ENCODE peak calls at places on chromosomes 13 and 19, in seven cellular contexts. U is heart right ventricle; Y is NCI-H1105 treated with DMSO at 0.1 percent for 48 hours; G is GM12891; V is tibial nerve; O is activated CD8-positive, alpha-beta memory T cell treated with anti-CD3 and anti-CD28 coated beads for 1 hour; E is frontal cortex. T is an unnamed sample.

GRCh38 chr19:19269952-19270694 is 3.0 kb downstream of the TM6SF2 start:
- DNase-seq in U (no peak), Y (no peak), O (no peak), V (no peak), E (peak; percentile 18), G (peak; percentile 11), T (no peak)

GRCh38 chr13:30871713-30872029 is 34.4 kb upstream of the MEDAG start:
- DNase-seq in U (no peak), E (no peak), O (no peak), Y (no peak), G (no peak), V (no peak), T (no peak)

GRCh38 chr19:46442808-46443450 is 14.2 kb upstream of the PNMA8C start:
- DNase-seq in U (no peak), G (no peak), E (no peak), V (no peak), Y (no peak), O (no peak), T (no peak)

GRCh38 chr19:4115050-4115817 is 8.7 kb downstream of the MAP2K2 start:
- DNase-seq in O (peak; percentile 33), U (peak; percentile 48), E (no peak), G (peak; percentile 89), Y (no peak), V (no peak), T (no peak)

GRCh38 chr19:49705919-49706318 is 15.0 kb downstream of the CPT1C start:
- DNase-seq in G (no peak), Y (no peak), V (no peak), E (no peak), U (no peak), O (no peak), T (no peak)

GRCh38 chr19:46787331-46788100 is 878 bp downstream of the SLC1A5 start:
- DNase-seq in Y (peak; percentile 45), E (peak; percentile 48), O (peak; percentile 22), G (no peak), V (peak; percentile 52), U (peak; percentile 44), T (peak; percentile 93)

GRCh38 chr13:39809466-39809865 is 154.0 kb downstream of the COG6 start:
- DNase-seq in V (no peak), Y (no peak), E (no peak), O (no peak), U (no peak), G (no peak), T (no peak)

GRCh38 chr19:1718382-1719315 is 34.7 kb upstream of the ONECUT3 start:
- DNase-seq in Y (no peak), G (no peak), E (no peak), O (no peak), V (no peak), U (no peak), T (no peak)

GRCh38 chr13:110337287-110337686 is 30.2 kb downstream of the COL4A2 start:
- DNase-seq in V (no peak), G (no peak), O (no peak), E (no peak), Y (no peak), U (no peak), T (no peak)

GRCh38 chr19:48842744-48843162 is 6.5 kb upstream of the HSD17B14 start:
- DNase-seq in E (peak; percentile 55), G (no peak), Y (peak; percentile 55), O (no peak), U (peak; percentile 60), V (no peak), T (no peak)

GRCh38 chr13:73870036-73870741 is 264.0 kb downstream of the KLF12 start:
- DNase-seq in V (no peak), Y (no peak), O (no peak), G (no peak), U (no peak), E (no peak), T (no peak)

GRCh38 chr13:61706899-61707298 is 291.2 kb upstream of the PCDH20 start:
- DNase-seq in G (no peak), U (no peak), E (no peak), O (no peak), V (no peak), Y (no peak), T (no peak)

GRCh38 chr19:42203700-42204099 is 13.8 kb downstream of the DEDD2 start:
- DNase-seq in U (no peak), V (no peak), O (no peak), E (no peak), G (no peak), Y (no peak), T (no peak)

GRCh38 chr13:74132152-74132767 is 1.9 kb downstream of the KLF12 start:
- DNase-seq in G (no peak), U (no peak), Y (no peak), O (no peak), V (no peak), E (peak; percentile 14), T (no peak)

GRCh38 chr19:2517881-2518601 is 42.1 kb downstream of the GADD45B start:
- DNase-seq in O (no peak), U (no peak), G (no peak), V (no peak), Y (no peak), E (no peak), T (no peak)

GRCh38 chr19:13153627-13154240 is 3.5 kb downstream of the IER2 start:
- DNase-seq in E (no peak), Y (peak; percentile 32), G (no peak), O (peak; percentile 21), U (no peak), V (no peak), T (no peak)

GRCh38 chr19:18435848-18436631 is 1.9 kb downstream of the ISYNA1 start:
- DNase-seq in U (no peak), V (no peak), G (no peak), Y (no peak), O (no peak), E (no peak), T (no peak)

GRCh38 chr19:35315883-35316282 is 13.1 kb upstream of the CD22 start:
- DNase-seq in Y (no peak), G (no peak), V (no peak), U (no peak), O (no peak), E (no peak), T (no peak)

GRCh38 chr13:75550159-75550567 is 572 bp downstream of the UCHL3 start:
- DNase-seq in G (no peak), V (no peak), E (peak; percentile 25), Y (peak; percentile 20), U (peak; percentile 13), O (no peak), T (no peak)

GRCh38 chr13:108102771-108103170 is 112.6 kb downstream of the LIG4 start:
- DNase-seq in E (no peak), V (no peak), U (no peak), Y (no peak), O (no peak), G (no peak), T (no peak)

GRCh38 chr13:88189724-88190123 is 518.6 kb downstream of the SLITRK5 start:
- DNase-seq in E (no peak), O (no peak), G (no peak), Y (no peak), U (no peak), V (no peak), T (no peak)

GRCh38 chr13:43573787-43574562 is 212.8 kb downstream of the ENOX1 start:
- DNase-seq in Y (no peak), O (no peak), E (no peak), U (no peak), V (no peak), G (no peak), T (no peak)

GRCh38 chr19:623974-624373 is 9.4 kb downstream of the POLRMT start:
- DNase-seq in G (no peak), E (peak; percentile 68), U (no peak), O (no peak), Y (no peak), V (peak; percentile 79), T (no peak)

GRCh38 chr19:42074513-42075363 is 1.2 kb upstream of the ZNF574 start:
- DNase-seq in O (no peak), Y (no peak), E (no peak), U (no peak), V (no peak), G (no peak), T (no peak)

GRCh38 chr13:39938591-39938990 is 283.1 kb downstream of the COG6 start:
- DNase-seq in G (no peak), E (no peak), Y (no peak), O (no peak), V (no peak), U (no peak), T (no peak)

GRCh38 chr13:113906566-113906965 is 42.7 kb upstream of the GAS6 start:
- DNase-seq in Y (peak; percentile 63), O (no peak), U (no peak), G (no peak), E (no peak), V (no peak), T (peak; percentile 91)

GRCh38 chr13:80083516-80084085 is 257.3 kb downstream of the SPRY2 start:
- DNase-seq in G (no peak), E (no peak), O (no peak), V (no peak), Y (no peak), U (no peak), T (no peak)

GRCh38 chr13:52414963-52415362 is 9.0 kb upstream of the THSD1 start:
- DNase-seq in U (no peak), G (no peak), E (no peak), Y (no peak), V (no peak), O (no peak), T (no peak)

GRCh38 chr13:73072501-73072900 is 13.7 kb downstream of the KLF5 start:
- DNase-seq in E (no peak), U (no peak), G (no peak), O (no peak), V (no peak), Y (no peak), T (no peak)

GRCh38 chr13:110561335-110562033 is at the start of gene RAB20:
- DNase-seq in E (peak; percentile 87), V (peak; percentile 78), O (peak; percentile 44), U (peak; percentile 91), G (peak; percentile 77), Y (peak; percentile 72), T (peak; percentile 95)

GRCh38 chr13:52994865-52995264 is 33.7 kb upstream of the OLFM4 start:
- DNase-seq in O (no peak), G (no peak), Y (no peak), U (no peak), E (no peak), V (no peak), T (no peak)

GRCh38 chr13:32415019-32415418 is 12.9 kb downstream of the N4BP2L1 start:
- DNase-seq in U (no peak), G (no peak), O (no peak), Y (no peak), V (no peak), E (no peak), T (no peak)

GRCh38 chr13:44243198-44243852 is 130.3 kb upstream of the SERP2 start:
- DNase-seq in Y (no peak), V (no peak), E (no peak), G (no peak), U (peak; percentile 57), O (no peak), T (no peak)

GRCh38 chr13:32538234-32538620 is 368 bp downstream of the N4BP2L2 start:
- DNase-seq in O (no peak), Y (no peak), E (peak; percentile 18), V (no peak), U (peak; percentile 44), G (peak; percentile 8), T (no peak)

GRCh38 chr13:93603043-93603442 is 376.4 kb downstream of the GPC6 start:
- DNase-seq in G (no peak), E (no peak), V (no peak), U (no peak), Y (no peak), O (no peak), T (no peak)

GRCh38 chr13:31051999-31052398 is 109.7 kb downstream of the HSPH1 start:
- DNase-seq in U (no peak), V (no peak), E (no peak), G (no peak), Y (no peak), O (no peak), T (no peak)

GRCh38 chr13:20711301-20712044 is 8.0 kb downstream of the IL17D start:
- DNase-seq in U (no peak), G (no peak), O (no peak), V (no peak), E (no peak), Y (no peak), T (no peak)